ENCODE peak calls at places on chromosome 20, in eight cellular contexts. C, K, U, L, S, Q, M and J are unnamed samples.

GRCh38 chr20:54649511-54649962 is 174.1 kb downstream of the DOK5 start:
- DNase-seq in C (peak), K (peak), U (peak), L (peak), S (peak), Q (peak), M (peak), J (peak)

GRCh38 chr20:62740286-62741141 is 31.9 kb downstream of the NTSR1 start:
- DNase-seq in C (no peak), K (no peak), U (peak), L (peak), S (peak), Q (peak), M (peak), J (peak)

GRCh38 chr20:6740096-6740495 is 27.4 kb upstream of the BMP2 start:
- DNase-seq in C (no peak), K (no peak), U (no peak), L (no peak), S (no peak), Q (no peak), M (no peak), J (no peak)

GRCh38 chr20:21272279-21272678 is 30.9 kb upstream of the XRN2 start:
- DNase-seq in C (no peak), K (no peak), U (peak), L (no peak), S (no peak), Q (peak), M (no peak), J (no peak)

GRCh38 chr20:17916365-17916996 is 52.1 kb downstream of the SNX5 start:
- DNase-seq in C (no peak), K (no peak), U (no peak), L (no peak), S (no peak), Q (no peak), M (no peak), J (no peak)

GRCh38 chr20:38167851-38168760 is 3.0 kb upstream of the TGM2 start:
- DNase-seq in C (no peak), K (no peak), U (peak), L (no peak), S (peak), Q (peak), M (peak), J (peak)

GRCh38 chr20:47227119-47227518 is 129.4 kb downstream of the ZMYND8 start:
- DNase-seq in C (no peak), K (no peak), U (no peak), L (no peak), S (no peak), Q (no peak), M (no peak), J (no peak)

GRCh38 chr20:50982372-50982771 is 23.8 kb downstream of the MOCS3 start:
- DNase-seq in C (no peak), K (no peak), U (peak), L (no peak), S (peak), Q (peak), M (no peak), J (no peak)

GRCh38 chr20:48932375-48932941 is 10.9 kb downstream of the ARFGEF2 start:
- DNase-seq in C (no peak), K (no peak), U (no peak), L (no peak), S (no peak), Q (no peak), M (no peak), J (no peak)

GRCh38 chr20:56609321-56609720 is 19.8 kb upstream of the TFAP2C start:
- DNase-seq in C (no peak), K (no peak), U (no peak), L (no peak), S (no peak), Q (no peak), M (no peak), J (no peak)

GRCh38 chr20:17928633-17929311 is 39.8 kb downstream of the SNX5 start:
- DNase-seq in C (no peak), K (peak), U (no peak), L (no peak), S (peak), Q (no peak), M (no peak), J (no peak)

GRCh38 chr20:16761305-16761829 is 13.2 kb downstream of the OTOR start:
- DNase-seq in C (peak), K (peak), U (peak), L (peak), S (no peak), Q (peak), M (no peak), J (peak)

GRCh38 chr20:6708010-6708409 is 59.5 kb upstream of the BMP2 start:
- DNase-seq in C (no peak), K (no peak), U (peak), L (no peak), S (peak), Q (peak), M (no peak), J (peak)

GRCh38 chr20:17530716-17531536 is at the start of gene BFSP1:
- DNase-seq in C (peak), K (peak), U (peak), L (peak), S (peak), Q (peak), M (no peak), J (no peak)

GRCh38 chr20:23396961-23397620 is 24.2 kb downstream of the NAPB start:
- DNase-seq in C (no peak), K (no peak), U (peak), L (no peak), S (no peak), Q (peak), M (no peak), J (no peak)

GRCh38 chr20:10798811-10799210 is 125.0 kb upstream of the JAG1 start:
- DNase-seq in C (no peak), K (no peak), U (peak), L (no peak), S (no peak), Q (peak), M (no peak), J (peak)

GRCh38 chr20:41386502-41387427 is 20.1 kb upstream of the EMILIN3 start:
- DNase-seq in C (no peak), K (no peak), U (no peak), L (no peak), S (peak), Q (no peak), M (no peak), J (no peak)

GRCh38 chr20:62651285-62652021 is 9.2 kb downstream of the SLCO4A1 start:
- DNase-seq in C (peak), K (no peak), U (peak), L (peak), S (peak), Q (no peak), M (no peak), J (no peak)

GRCh38 chr20:64077876-64078551 is 1.3 kb downstream of the RGS19 start:
- DNase-seq in C (peak), K (peak), U (no peak), L (peak), S (peak), Q (no peak), M (no peak), J (no peak)

GRCh38 chr20:6245436-6245835 is 122.6 kb upstream of the FERMT1 start:
- DNase-seq in C (no peak), K (no peak), U (no peak), L (no peak), S (no peak), Q (no peak), M (no peak), J (no peak)

GRCh38 chr20:63344616-63345327 is 16.4 kb downstream of the CHRNA4 start:
- DNase-seq in C (no peak), K (no peak), U (no peak), L (no peak), S (no peak), Q (no peak), M (no peak), J (no peak)

GRCh38 chr20:36836591-36837329 is 39.2 kb upstream of the TLDC2 start:
- DNase-seq in C (peak), K (peak), U (peak), L (peak), S (peak), Q (peak), M (no peak), J (no peak)

GRCh38 chr20:34541264-34541901 is 17.1 kb upstream of the MAP1LC3A start:
- DNase-seq in C (no peak), K (no peak), U (no peak), L (peak), S (no peak), Q (no peak), M (no peak), J (no peak)

GRCh38 chr20:5171074-5171789 is 44.4 kb downstream of the CDS2 start:
- DNase-seq in C (no peak), K (peak), U (peak), L (no peak), S (no peak), Q (peak), M (no peak), J (no peak)

GRCh38 chr20:8131598-8132014 is 460 bp upstream of the PLCB1 start:
- DNase-seq in C (no peak), K (no peak), U (peak), L (no peak), S (peak), Q (no peak), M (no peak), J (no peak)

GRCh38 chr20:50015636-50015992 is 32.8 kb downstream of the SNAI1 start:
- DNase-seq in C (no peak), K (peak), U (no peak), L (no peak), S (no peak), Q (no peak), M (no peak), J (no peak)

GRCh38 chr20:11221046-11221445 is 547.2 kb upstream of the JAG1 start:
- DNase-seq in C (no peak), K (no peak), U (no peak), L (no peak), S (no peak), Q (no peak), M (no peak), J (no peak)

GRCh38 chr20:17083738-17084137 is 143.1 kb upstream of the PCSK2 start:
- DNase-seq in C (no peak), K (no peak), U (no peak), L (no peak), S (no peak), Q (no peak), M (no peak), J (no peak)

GRCh38 chr20:47620808-47621805 is 119.4 kb downstream of the NCOA3 start:
- DNase-seq in C (peak), K (peak), U (peak), L (peak), S (no peak), Q (peak), M (no peak), J (peak)

GRCh38 chr20:2692886-2693285 is 306 bp downstream of the EBF4 start:
- DNase-seq in C (peak), K (no peak), U (no peak), L (peak), S (no peak), Q (no peak), M (no peak), J (no peak)
- H3K4me3 ChIP-seq in C (no peak), K (peak), U (no peak), L (no peak), S (peak), Q (no peak), M (peak), J (no peak)

DNA sequence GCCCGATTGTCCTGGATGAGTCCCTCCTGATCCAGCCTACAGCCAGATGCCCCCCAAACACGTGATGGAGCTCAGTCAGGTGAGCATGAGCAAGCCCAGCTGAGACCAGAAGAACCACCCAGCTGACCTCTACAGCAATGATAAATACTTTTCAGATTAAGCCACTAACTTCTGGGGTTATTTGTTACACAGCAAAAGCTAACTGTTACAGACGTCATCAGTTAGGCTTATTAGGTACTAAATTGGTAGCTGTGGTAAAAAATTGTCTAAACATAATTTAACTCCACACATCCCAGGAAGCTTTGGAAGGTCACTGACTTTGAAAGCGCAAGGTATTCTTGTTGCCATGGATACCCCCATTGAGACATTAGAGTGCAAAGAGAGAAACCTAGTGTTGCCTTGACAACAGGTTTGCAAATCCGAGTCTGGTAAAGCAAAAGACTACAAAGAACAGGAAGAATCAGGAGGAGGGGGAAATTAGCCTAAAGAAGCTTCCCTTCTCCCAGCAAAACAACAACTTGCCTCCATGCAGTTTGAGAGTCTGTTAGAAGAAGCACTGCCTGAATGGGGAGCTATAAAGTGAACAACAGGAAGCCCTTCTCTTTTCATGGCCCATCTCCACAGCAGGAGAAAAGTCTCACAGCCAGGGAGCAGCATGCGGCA is 41.8 kb upstream of the ZNF831 start:
- DNase-seq in C (peak), K (no peak), U (no peak), L (peak), S (no peak), Q (no peak), M (no peak), J (no peak)
- H3K4me3 ChIP-seq in C (peak), K (no peak), U (no peak), L (no peak), S (no peak), Q (no peak), M (no peak), J (no peak)

GRCh38 chr20:25081730-25082497 is at the start of gene VSX1:
- DNase-seq in C (no peak), K (peak), U (no peak), L (no peak), S (no peak), Q (no peak), M (peak), J (no peak)

GRCh38 chr20:25082498-25082873 is 545 bp upstream of the VSX1 start:
- DNase-seq in C (no peak), K (peak), U (no peak), L (no peak), S (no peak), Q (no peak), M (peak), J (no peak)

GRCh38 chr20:25079171-25079570 is 2.8 kb downstream of the VSX1 start:
- DNase-seq in C (no peak), K (no peak), U (no peak), L (no peak), S (no peak), Q (no peak), M (peak), J (no peak)

GRCh38 chr20:25083141-25083772 is 1.3 kb upstream of the VSX1 start:
- DNase-seq in C (no peak), K (peak), U (no peak), L (no peak), S (no peak), Q (no peak), M (no peak), J (no peak)

GRCh38 chr20:25081065-25081729 is 744 bp downstream of the VSX1 start:
- DNase-seq in C (no peak), K (peak), U (no peak), L (peak), S (no peak), Q (no peak), M (peak), J (no peak)
- H3K4me3 ChIP-seq in C (no peak), K (peak), U (no peak), L (no peak), S (no peak), Q (no peak), M (no peak), J (no peak)

DNA sequence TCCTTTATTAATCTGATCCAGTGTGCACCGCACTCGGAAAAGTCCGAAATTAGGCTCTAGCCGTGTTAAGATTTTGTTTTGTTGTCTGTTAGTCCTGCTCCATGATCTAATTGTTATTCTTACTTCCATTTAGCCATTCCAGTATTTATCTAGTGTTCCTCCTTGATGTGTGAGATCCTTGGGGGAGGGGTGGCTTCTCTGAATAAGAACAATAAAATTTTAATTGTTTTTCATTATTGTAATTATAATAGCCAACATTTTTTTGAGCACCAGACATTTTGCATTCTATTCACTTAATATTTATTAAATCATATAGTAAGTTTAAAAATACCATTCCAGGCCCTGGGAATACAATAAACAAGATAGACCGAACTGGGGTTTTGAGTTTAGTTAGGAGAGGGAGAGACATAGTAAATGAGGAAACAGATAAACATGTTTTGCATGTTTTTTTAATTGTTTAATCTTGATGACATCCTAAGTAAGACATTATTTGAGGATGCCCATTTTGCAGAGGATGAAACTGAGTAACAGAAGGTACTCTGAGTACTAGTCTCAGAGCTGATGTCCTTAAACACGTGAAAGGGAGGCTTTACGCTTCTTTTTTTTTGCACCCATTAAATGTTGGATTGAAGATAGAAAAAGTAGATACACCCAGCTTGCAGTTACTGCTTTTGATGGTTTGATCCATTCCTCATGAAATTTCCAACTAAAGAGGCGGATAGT is 1.2 kb downstream of the CBFA2T2 start:
- DNase-seq in C (no peak), K (no peak), U (peak), L (no peak), S (no peak), Q (no peak), M (no peak), J (no peak)
- H3K4me3 ChIP-seq in C (peak), K (peak), U (peak), L (peak), S (peak), Q (peak), M (peak), J (peak)

GRCh38 chr20:58293453-58293852 is 16.1 kb upstream of the RAB22A start:
- DNase-seq in C (peak), K (peak), U (no peak), L (no peak), S (no peak), Q (no peak), M (no peak), J (no peak)
- H3K4me3 ChIP-seq in C (no peak), K (no peak), U (no peak), L (no peak), S (no peak), Q (no peak), M (no peak), J (no peak)

GRCh38 chr20:60210779-60211617 is 252.8 kb downstream of the CDH26 start:
- DNase-seq in C (peak), K (peak), U (peak), L (peak), S (peak), Q (peak), M (peak), J (peak)
- H3K4me3 ChIP-seq in C (no peak), K (no peak), U (no peak), L (no peak), S (no peak), Q (no peak), M (no peak), J (no peak)

DNA sequence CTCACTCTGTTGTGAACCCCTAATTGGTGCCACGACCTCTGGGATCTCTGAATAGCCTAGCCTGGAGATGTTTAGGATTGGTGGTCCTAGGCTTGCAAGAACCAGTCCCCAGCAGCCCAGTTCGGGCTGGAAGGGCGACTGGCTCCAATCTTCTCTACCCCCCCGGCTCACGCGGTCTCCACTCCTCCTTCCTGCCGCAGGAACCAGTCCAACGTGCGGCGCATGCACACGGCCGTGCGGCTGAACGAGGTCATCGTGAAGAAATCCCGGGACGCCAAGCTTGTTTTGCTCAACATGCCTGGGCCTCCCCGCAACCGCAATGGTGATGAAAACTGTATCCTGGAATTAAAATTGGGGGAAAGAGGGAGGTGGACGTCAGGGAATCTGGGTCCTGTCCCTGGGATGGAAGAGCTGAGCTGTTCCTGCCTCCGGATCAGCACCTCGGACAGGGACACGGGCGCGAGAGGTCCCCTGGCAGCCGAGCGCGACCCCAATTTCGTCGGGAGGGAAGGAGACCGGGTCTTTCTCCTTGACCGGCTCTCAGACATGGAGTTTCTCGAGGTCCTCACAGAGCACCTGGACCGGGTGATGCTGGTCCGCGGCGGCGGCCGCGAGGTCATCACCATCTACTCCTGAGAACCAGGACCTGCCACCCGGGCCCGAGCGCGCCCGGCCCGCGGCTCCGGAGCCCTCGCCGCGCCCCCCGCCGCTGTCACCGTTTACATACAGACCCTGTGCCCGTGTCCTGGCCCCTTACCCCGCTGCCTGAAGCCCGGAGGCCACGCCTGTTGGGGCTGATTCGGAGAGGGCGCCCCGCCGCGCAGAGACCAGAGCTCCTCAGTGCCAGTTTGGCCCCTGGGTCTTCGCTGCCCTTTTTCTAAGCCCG is 28.2 kb downstream of the SLC12A5 start:
- DNase-seq in C (no peak), K (peak), U (peak), L (no peak), S (peak), Q (peak), M (peak), J (peak)
- H3K4me3 ChIP-seq in C (no peak), K (peak), U (no peak), L (no peak), S (peak), Q (no peak), M (no peak), J (no peak)